ENCODE peak calls at places on chromosomes 6 and 20, in nine cellular contexts. H, R, U, F, L, S, E, I and P are unnamed samples.

GRCh38 chr6:54196905-54197304 is 85.7 kb downstream of the MLIP start:
- DNase-seq in H (no peak), R (no peak), U (no peak), F (no peak), L (no peak), S (no peak), E (no peak), I (no peak), P (no peak)

GRCh38 chr6:158174024-158174423 is 5.9 kb downstream of the GTF2H5 start:
- DNase-seq in H (no peak), R (no peak), U (no peak), F (no peak), L (no peak), S (peak; percentile 20), E (no peak), I (no peak), P (no peak)

GRCh38 chr6:11295969-11296368 is 63.5 kb upstream of the NEDD9 start:
- DNase-seq in H (no peak), R (no peak), U (no peak), F (no peak), L (no peak), S (no peak), E (no peak), I (no peak), P (no peak)

GRCh38 chr6:37674161-37674560 is 23.5 kb downstream of the MDGA1 start:
- DNase-seq in H (no peak), R (no peak), U (no peak), F (no peak), L (no peak), S (no peak), E (no peak), I (no peak), P (no peak)

GRCh38 chr6:32439708-32440214 is at the start of gene HLA-DRA:
- DNase-seq in H (no peak), R (no peak), U (peak; percentile 74), F (peak; percentile 68), L (no peak), S (peak; percentile 57), E (peak; percentile 46), I (no peak), P (peak; percentile 51)

GRCh38 chr6:91045152-91045551 is 458.3 kb upstream of the MAP3K7 start:
- DNase-seq in H (no peak), R (no peak), U (no peak), F (peak; percentile 2), L (no peak), S (no peak), E (no peak), I (no peak), P (no peak)

GRCh38 chr20:14919473-14920157 is 582.2 kb upstream of the FLRT3 start:
- DNase-seq in H (no peak), R (no peak), U (peak; percentile 76), F (no peak), L (peak; percentile 66), S (no peak), E (no peak), I (no peak), P (no peak)

GRCh38 chr6:31874084-31874670 is 4.6 kb downstream of the SLC44A4 start:
- DNase-seq in H (no peak), R (no peak), U (no peak), F (no peak), L (no peak), S (no peak), E (no peak), I (no peak), P (no peak)

GRCh38 chr20:14860410-14860814 is 523.0 kb upstream of the FLRT3 start:
- DNase-seq in H (peak; percentile 28), R (no peak), U (no peak), F (no peak), L (no peak), S (no peak), E (no peak), I (no peak), P (no peak)

GRCh38 chr6:3341467-3341866 is 82.7 kb downstream of the PSMG4 start:
- DNase-seq in H (no peak), R (no peak), U (no peak), F (peak; percentile 90), L (no peak), S (peak; percentile 88), E (no peak), I (no peak), P (no peak)

GRCh38 chr6:63640062-63640461 is 4.5 kb downstream of the PHF3 start:
- DNase-seq in H (no peak), R (no peak), U (peak; percentile 12), F (peak; percentile 82), L (no peak), S (peak; percentile 49), E (no peak), I (no peak), P (no peak)

GRCh38 chr6:35051393-35051792 is 89.7 kb downstream of the TCP11 start:
- DNase-seq in H (no peak), R (no peak), U (no peak), F (no peak), L (no peak), S (no peak), E (no peak), I (no peak), P (peak; percentile 11)

DNA sequence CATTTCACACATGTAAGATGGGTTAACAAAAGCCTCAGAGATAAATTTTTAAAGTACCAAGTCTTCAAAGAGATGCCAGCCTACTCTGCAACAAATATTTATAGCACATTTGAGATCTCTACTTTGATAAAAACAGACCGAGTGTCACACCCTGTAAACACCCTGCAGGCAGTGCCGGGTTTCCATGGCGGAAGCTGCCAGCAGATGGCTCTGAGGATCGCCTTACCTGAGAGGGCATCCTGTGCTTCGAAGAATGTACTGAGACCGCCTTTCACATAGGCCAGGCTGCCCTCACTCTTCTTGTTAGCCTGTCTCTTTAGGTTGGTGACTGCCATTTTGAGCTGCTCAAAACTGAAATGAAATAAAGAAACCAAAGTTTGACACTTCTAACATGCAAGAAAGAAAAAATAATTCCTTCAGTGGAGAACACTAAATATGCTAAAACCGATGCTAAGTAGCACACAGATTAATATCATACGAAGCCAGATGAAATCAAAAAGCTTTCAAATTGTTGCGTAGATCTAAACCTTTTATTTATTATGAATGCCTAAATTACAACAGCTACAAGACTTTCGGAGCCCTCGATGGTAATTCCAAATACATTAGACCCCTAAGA is 39.3 kb downstream of the HUS1B start:
- DNase-seq in H (no peak), R (no peak), U (peak; percentile 17), F (no peak), L (no peak), S (no peak), E (no peak), I (no peak), P (no peak)
- TF ChIP-seq CTCF in H (peak; percentile 20), R (no peak), U (no peak), F (no peak), L (no peak), S (no peak), E (no peak), I (no peak), P (no peak)

GRCh38 chr6:28254340-28254618 is 2.2 kb upstream of the ZKSCAN4 start:
- DNase-seq in H (no peak), R (no peak), U (no peak), F (no peak), L (no peak), S (no peak), E (no peak), I (no peak), P (peak; percentile 63)

GRCh38 chr6:28251648-28252506 is at the start of gene ZKSCAN4:
- DNase-seq in H (peak; percentile 64), R (peak; percentile 74), U (peak; percentile 84), F (peak; percentile 95), L (peak; percentile 74), S (peak; percentile 97), E (peak; percentile 57), I (peak; percentile 64), P (peak; percentile 66)

GRCh38 chr6:28252507-28252975 is 472 bp upstream of the ZKSCAN4 start:
- DNase-seq in H (no peak), R (no peak), U (no peak), F (no peak), L (no peak), S (no peak), E (no peak), I (no peak), P (no peak)

GRCh38 chr6:28248916-28249315 is 3.2 kb downstream of the ZKSCAN4 start:
- DNase-seq in H (no peak), R (no peak), U (no peak), F (no peak), L (no peak), S (no peak), E (no peak), I (no peak), P (no peak)

DNA sequence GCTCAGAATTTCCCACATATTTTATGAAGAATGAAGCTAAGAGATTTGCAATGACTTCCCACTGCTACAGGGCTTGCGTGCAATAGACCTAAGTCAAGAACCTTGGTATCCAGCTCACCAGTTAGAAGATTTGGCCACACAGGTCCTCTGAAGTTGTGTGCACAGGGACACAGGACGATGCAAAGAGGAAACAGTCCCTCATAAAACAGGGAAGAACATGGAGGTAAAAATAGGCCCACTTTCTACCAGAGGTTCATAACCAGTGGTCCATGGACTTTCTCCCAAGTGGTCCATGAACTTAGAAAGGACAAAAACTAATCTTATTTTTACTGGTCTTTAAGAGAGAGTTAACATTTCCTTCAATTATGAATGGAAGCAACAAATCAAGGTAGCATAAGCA is 1.3 kb downstream of the ZKSCAN4 start:
- DNase-seq in H (no peak), R (no peak), U (no peak), F (no peak), L (no peak), S (no peak), E (no peak), I (no peak), P (no peak)
- TF ChIP-seq CTCF in H (no peak), R (no peak), U (no peak), F (no peak), L (no peak), S (no peak), E (no peak), I (no peak), P (no peak)

DNA sequence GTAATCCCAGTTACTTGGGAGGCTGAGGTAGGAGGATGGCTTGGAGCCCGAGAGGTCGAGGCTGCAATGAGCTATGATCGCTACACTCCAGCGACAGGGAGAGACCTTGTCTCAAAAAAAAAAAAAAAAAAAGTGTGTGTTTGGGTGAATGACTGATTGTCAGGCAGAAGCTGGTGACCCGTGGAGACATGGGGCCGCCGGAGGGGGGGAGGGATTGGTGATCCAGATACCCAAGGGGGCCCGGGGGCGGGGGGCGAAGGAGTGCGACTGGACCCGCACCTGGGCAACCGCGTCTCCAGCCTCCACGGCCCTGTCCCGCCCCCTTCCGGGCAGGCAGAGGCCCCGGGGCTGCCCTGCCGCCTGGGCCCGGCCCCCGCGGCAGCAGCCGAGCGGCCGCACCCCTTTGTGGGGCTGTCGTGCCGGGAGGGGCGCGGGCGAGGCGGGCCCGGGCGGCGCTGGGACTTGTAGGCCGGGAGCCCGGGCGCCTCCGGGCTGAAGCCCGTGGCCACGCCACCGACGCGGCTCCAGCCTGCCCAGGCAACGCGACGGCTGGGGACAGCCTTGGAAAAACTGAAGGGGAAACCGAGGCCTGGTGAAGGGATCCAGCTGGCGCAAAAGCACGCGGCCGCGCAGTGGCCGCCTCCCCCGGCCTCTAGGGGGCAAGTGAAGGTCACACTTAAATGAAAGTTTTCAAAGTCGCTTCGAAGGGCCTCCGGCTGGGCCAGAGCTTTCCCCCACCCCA is 2.1 kb upstream of the RBM38 start:
- DNase-seq in H (no peak), R (peak; percentile 86), U (peak; percentile 83), F (peak; percentile 56), L (peak; percentile 93), S (peak; percentile 46), E (peak; percentile 37), I (peak; percentile 60), P (no peak)
- TF ChIP-seq CTCF in H (peak; percentile 6), R (peak; percentile 37), U (no peak), F (peak; percentile 17), L (peak; percentile 35), S (peak; percentile 23), E (peak; percentile 43), I (peak; percentile 61), P (peak; percentile 29)

GRCh38 chr6:21019614-21020013 is 485.4 kb downstream of the CDKAL1 start:
- DNase-seq in H (no peak), R (no peak), U (no peak), F (peak; percentile 24), L (no peak), S (peak; percentile 36), E (no peak), I (no peak), P (no peak)
- TF ChIP-seq CTCF in H (no peak), R (peak; percentile 28), U (peak; percentile 8), F (peak; percentile 21), L (no peak), S (peak; percentile 61), E (no peak), I (no peak), P (no peak)